ENCODE peak calls at places on chromosomes 1 and 21, in six cellular contexts. One of them, this sample, is unnamed.

GRCh38 chr21:42627527-42628289 is 25.7 kb upstream of the PDE9A start:
- DNase-seq in nephron progenitor cell: no peak
- DNase-seq in stimulated activated CD4-positive, alpha-beta T cell treated with anti-CD3 and anti-CD28 coated beads, Interleukin-12 subunit alpha, Interleukin-12 subunit beta, amount 100 ng/mL, for 4 hours: no peak
- DNase-seq in HEK293T: no peak
- DNase-seq in fibroblast of pulmonary artery: no peak
- DNase-seq in T-helper 9 cell: no peak
- DNase-seq in this sample: no peak

GRCh38 chr1:48627467-48627866 is 149.2 kb downstream of the BEND5 start:
- DNase-seq in nephron progenitor cell: no peak
- DNase-seq in stimulated activated CD4-positive, alpha-beta T cell treated with anti-CD3 and anti-CD28 coated beads, Interleukin-12 subunit alpha, Interleukin-12 subunit beta, amount 100 ng/mL, for 4 hours: no peak
- DNase-seq in HEK293T: no peak
- DNase-seq in fibroblast of pulmonary artery: no peak
- DNase-seq in T-helper 9 cell: no peak
- DNase-seq in this sample: no peak

GRCh38 chr1:198607714-198608113 is 31.1 kb upstream of the PTPRC start:
- DNase-seq in nephron progenitor cell: no peak
- DNase-seq in stimulated activated CD4-positive, alpha-beta T cell treated with anti-CD3 and anti-CD28 coated beads, Interleukin-12 subunit alpha, Interleukin-12 subunit beta, amount 100 ng/mL, for 4 hours: no peak
- DNase-seq in HEK293T: no peak
- DNase-seq in fibroblast of pulmonary artery: no peak
- DNase-seq in T-helper 9 cell: no peak
- DNase-seq in this sample: no peak

GRCh38 chr21:31347435-31348032 is 3.5 kb upstream of the TIAM1 start:
- DNase-seq in nephron progenitor cell: no peak
- DNase-seq in stimulated activated CD4-positive, alpha-beta T cell treated with anti-CD3 and anti-CD28 coated beads, Interleukin-12 subunit alpha, Interleukin-12 subunit beta, amount 100 ng/mL, for 4 hours: no peak
- DNase-seq in HEK293T: peak
- DNase-seq in fibroblast of pulmonary artery: peak
- DNase-seq in T-helper 9 cell: no peak
- DNase-seq in this sample: peak

GRCh38 chr1:201328576-201328975 is 45.3 kb downstream of the PKP1 start:
- DNase-seq in nephron progenitor cell: no peak
- DNase-seq in stimulated activated CD4-positive, alpha-beta T cell treated with anti-CD3 and anti-CD28 coated beads, Interleukin-12 subunit alpha, Interleukin-12 subunit beta, amount 100 ng/mL, for 4 hours: no peak
- DNase-seq in HEK293T: no peak
- DNase-seq in fibroblast of pulmonary artery: no peak
- DNase-seq in T-helper 9 cell: no peak
- DNase-seq in this sample: no peak

GRCh38 chr1:9561429-9561828 is 22.2 kb downstream of the SLC25A33 start:
- DNase-seq in nephron progenitor cell: no peak
- DNase-seq in stimulated activated CD4-positive, alpha-beta T cell treated with anti-CD3 and anti-CD28 coated beads, Interleukin-12 subunit alpha, Interleukin-12 subunit beta, amount 100 ng/mL, for 4 hours: no peak
- DNase-seq in HEK293T: peak
- DNase-seq in fibroblast of pulmonary artery: peak
- DNase-seq in T-helper 9 cell: no peak
- DNase-seq in this sample: no peak

GRCh38 chr1:227809026-227809425 is 6.4 kb upstream of the PRSS38 start:
- DNase-seq in nephron progenitor cell: no peak
- DNase-seq in stimulated activated CD4-positive, alpha-beta T cell treated with anti-CD3 and anti-CD28 coated beads, Interleukin-12 subunit alpha, Interleukin-12 subunit beta, amount 100 ng/mL, for 4 hours: no peak
- DNase-seq in HEK293T: no peak
- DNase-seq in fibroblast of pulmonary artery: no peak
- DNase-seq in T-helper 9 cell: no peak
- DNase-seq in this sample: no peak

GRCh38 chr1:15975358-15975804 is 520 bp downstream of the ZBTB17 start:
- DNase-seq in nephron progenitor cell: peak
- DNase-seq in stimulated activated CD4-positive, alpha-beta T cell treated with anti-CD3 and anti-CD28 coated beads, Interleukin-12 subunit alpha, Interleukin-12 subunit beta, amount 100 ng/mL, for 4 hours: peak
- DNase-seq in HEK293T: peak
- DNase-seq in fibroblast of pulmonary artery: peak
- DNase-seq in T-helper 9 cell: peak
- DNase-seq in this sample: peak

GRCh38 chr1:3423245-3423829 is 31.1 kb upstream of the ARHGEF16 start:
- DNase-seq in nephron progenitor cell: no peak
- DNase-seq in stimulated activated CD4-positive, alpha-beta T cell treated with anti-CD3 and anti-CD28 coated beads, Interleukin-12 subunit alpha, Interleukin-12 subunit beta, amount 100 ng/mL, for 4 hours: no peak
- DNase-seq in HEK293T: no peak
- DNase-seq in fibroblast of pulmonary artery: no peak
- DNase-seq in T-helper 9 cell: no peak
- DNase-seq in this sample: no peak

GRCh38 chr1:36351222-36351977 is 28.0 kb upstream of the EVA1B start:
- DNase-seq in nephron progenitor cell: peak
- DNase-seq in stimulated activated CD4-positive, alpha-beta T cell treated with anti-CD3 and anti-CD28 coated beads, Interleukin-12 subunit alpha, Interleukin-12 subunit beta, amount 100 ng/mL, for 4 hours: no peak
- DNase-seq in HEK293T: no peak
- DNase-seq in fibroblast of pulmonary artery: peak
- DNase-seq in T-helper 9 cell: no peak
- DNase-seq in this sample: peak

GRCh38 chr1:67441183-67441582 is 11.0 kb upstream of the SERBP1 start:
- DNase-seq in nephron progenitor cell: no peak
- DNase-seq in stimulated activated CD4-positive, alpha-beta T cell treated with anti-CD3 and anti-CD28 coated beads, Interleukin-12 subunit alpha, Interleukin-12 subunit beta, amount 100 ng/mL, for 4 hours: peak
- DNase-seq in HEK293T: peak
- DNase-seq in fibroblast of pulmonary artery: peak
- DNase-seq in T-helper 9 cell: no peak
- DNase-seq in this sample: no peak

GRCh38 chr21:42097860-42098259 is 26.7 kb downstream of the UMODL1 start:
- DNase-seq in nephron progenitor cell: no peak
- DNase-seq in stimulated activated CD4-positive, alpha-beta T cell treated with anti-CD3 and anti-CD28 coated beads, Interleukin-12 subunit alpha, Interleukin-12 subunit beta, amount 100 ng/mL, for 4 hours: no peak
- DNase-seq in HEK293T: peak
- DNase-seq in fibroblast of pulmonary artery: peak
- DNase-seq in T-helper 9 cell: no peak
- DNase-seq in this sample: no peak

GRCh38 chr1:77825356-77825709 is 45.9 kb downstream of the MIGA1 start:
- DNase-seq in nephron progenitor cell: no peak
- DNase-seq in stimulated activated CD4-positive, alpha-beta T cell treated with anti-CD3 and anti-CD28 coated beads, Interleukin-12 subunit alpha, Interleukin-12 subunit beta, amount 100 ng/mL, for 4 hours: no peak
- DNase-seq in HEK293T: peak
- DNase-seq in fibroblast of pulmonary artery: peak
- DNase-seq in T-helper 9 cell: no peak
- DNase-seq in this sample: no peak

GRCh38 chr1:193537266-193538003 is 351.0 kb upstream of the B3GALT2 start:
- DNase-seq in nephron progenitor cell: no peak
- DNase-seq in stimulated activated CD4-positive, alpha-beta T cell treated with anti-CD3 and anti-CD28 coated beads, Interleukin-12 subunit alpha, Interleukin-12 subunit beta, amount 100 ng/mL, for 4 hours: peak
- DNase-seq in HEK293T: no peak
- DNase-seq in fibroblast of pulmonary artery: no peak
- DNase-seq in T-helper 9 cell: peak
- DNase-seq in this sample: no peak

GRCh38 chr1:150970818-150971582 is 3.6 kb downstream of the CERS2 start:
- DNase-seq in nephron progenitor cell: peak
- DNase-seq in stimulated activated CD4-positive, alpha-beta T cell treated with anti-CD3 and anti-CD28 coated beads, Interleukin-12 subunit alpha, Interleukin-12 subunit beta, amount 100 ng/mL, for 4 hours: no peak
- DNase-seq in HEK293T: no peak
- DNase-seq in fibroblast of pulmonary artery: peak
- DNase-seq in T-helper 9 cell: no peak
- DNase-seq in this sample: no peak

GRCh38 chr1:93109578-93109977 is 30.5 kb downstream of the MTF2 start:
- DNase-seq in nephron progenitor cell: no peak
- DNase-seq in stimulated activated CD4-positive, alpha-beta T cell treated with anti-CD3 and anti-CD28 coated beads, Interleukin-12 subunit alpha, Interleukin-12 subunit beta, amount 100 ng/mL, for 4 hours: no peak
- DNase-seq in HEK293T: no peak
- DNase-seq in fibroblast of pulmonary artery: no peak
- DNase-seq in T-helper 9 cell: no peak
- DNase-seq in this sample: no peak

GRCh38 chr1:18581420-18581880 is 49.2 kb upstream of the PAX7 start:
- DNase-seq in nephron progenitor cell: peak
- DNase-seq in stimulated activated CD4-positive, alpha-beta T cell treated with anti-CD3 and anti-CD28 coated beads, Interleukin-12 subunit alpha, Interleukin-12 subunit beta, amount 100 ng/mL, for 4 hours: peak
- DNase-seq in HEK293T: peak
- DNase-seq in fibroblast of pulmonary artery: peak
- DNase-seq in T-helper 9 cell: no peak
- DNase-seq in this sample: peak